ENCODE peak calls at places on chromosome 21, in four cellular contexts. G, I, Z and Q are unnamed samples.

GRCh38 chr21:43301424-43302355 is 125.2 kb downstream of the SIK1 start:
- DNase-seq in G (no peak), I (no peak), Z (no peak), Q (peak)

GRCh38 chr21:33127154-33127893 is 57.4 kb downstream of the OLIG1 start:
- DNase-seq in G (peak), I (peak), Z (peak), Q (no peak)

GRCh38 chr21:32136546-32136945 is 142.3 kb downstream of the MIS18A start:
- DNase-seq in G (peak), I (no peak), Z (peak), Q (no peak)

GRCh38 chr21:26388731-26389231 is 184.3 kb downstream of the CYYR1 start:
- DNase-seq in G (no peak), I (peak), Z (no peak), Q (no peak)

GRCh38 chr21:44893948-44894656 is 20.6 kb upstream of the PTTG1IP start:
- DNase-seq in G (no peak), I (no peak), Z (no peak), Q (peak)

GRCh38 chr21:41086551-41086950 is 81.4 kb upstream of the BACE2 start:
- DNase-seq in G (no peak), I (no peak), Z (no peak), Q (no peak)

GRCh38 chr21:29145837-29146453 is 15.5 kb downstream of the MAP3K7CL start:
- DNase-seq in G (no peak), I (no peak), Z (no peak), Q (no peak)

GRCh38 chr21:15986277-15986676 is 256.5 kb downstream of the USP25 start:
- DNase-seq in G (no peak), I (no peak), Z (no peak), Q (no peak)

GRCh38 chr21:45748593-45748992 is 105.1 kb downstream of the PCBP3 start:
- DNase-seq in G (no peak), I (no peak), Z (no peak), Q (no peak)

GRCh38 chr21:45822429-45823099 is 159.0 kb upstream of the COL6A1 start:
- DNase-seq in G (no peak), I (no peak), Z (no peak), Q (no peak)

GRCh38 chr21:43600642-43601397 is 58.5 kb downstream of the HSF2BP start:
- DNase-seq in G (peak), I (peak), Z (no peak), Q (no peak)

GRCh38 chr21:45982758-45983731 is 1.5 kb downstream of the COL6A1 start:
- DNase-seq in G (no peak), I (no peak), Z (no peak), Q (peak)

GRCh38 chr21:37845535-37845934 is 70.7 kb downstream of the KCNJ6 start:
- DNase-seq in G (no peak), I (no peak), Z (no peak), Q (no peak)

GRCh38 chr21:40512590-40512989 is 334.4 kb downstream of the DSCAM start:
- DNase-seq in G (no peak), I (no peak), Z (no peak), Q (no peak)

GRCh38 chr21:34983680-34984086 is 65.4 kb downstream of the RUNX1 start:
- DNase-seq in G (no peak), I (peak), Z (no peak), Q (no peak)

GRCh38 chr21:33152228-33153130 is 77.3 kb upstream of the IFNAR2 start:
- DNase-seq in G (no peak), I (no peak), Z (no peak), Q (no peak)

GRCh38 chr21:25424045-25424444 is 183.2 kb downstream of the MRPL39 start:
- DNase-seq in G (no peak), I (no peak), Z (no peak), Q (no peak)

GRCh38 chr21:39373634-39374033 is 24.7 kb upstream of the HMGN1 start:
- DNase-seq in G (no peak), I (peak), Z (no peak), Q (no peak)

GRCh38 chr21:32364387-32364786 is 28.4 kb downstream of the URB1 start:
- DNase-seq in G (no peak), I (no peak), Z (no peak), Q (no peak)

GRCh38 chr21:22062472-22063139 is 1064.4 kb downstream of the NCAM2 start:
- DNase-seq in G (no peak), I (no peak), Z (no peak), Q (no peak)

GRCh38 chr21:15139881-15140280 is 75.1 kb upstream of the NRIP1 start:
- DNase-seq in G (no peak), I (no peak), Z (no peak), Q (no peak)

GRCh38 chr21:45270306-45270821 is 17.3 kb downstream of the POFUT2 start:
- DNase-seq in G (no peak), I (peak), Z (no peak), Q (peak)